ENCODE peak calls at places on chromosomes 5 and 9, in six cellular contexts. One of them, this sample, is unnamed.

GRCh38 chr9:134930404-134930803 is 12.7 kb upstream of the FCN1 start:
- DNase-seq in HTR-8/SVneo: no peak
- DNase-seq in ureter: no peak
- DNase-seq in NCI-H1417: no peak
- DNase-seq in SIG-M5: no peak
- DNase-seq in PC-3: no peak
- DNase-seq in this sample: no peak

GRCh38 chr9:35057271-35057620 is 15.2 kb downstream of the VCP start:
- DNase-seq in HTR-8/SVneo: no peak
- DNase-seq in ureter: no peak
- DNase-seq in NCI-H1417: no peak
- DNase-seq in SIG-M5: no peak
- DNase-seq in PC-3: no peak
- DNase-seq in this sample: no peak

GRCh38 chr5:60404171-60404570 is 295.8 kb downstream of the DEPDC1B start:
- DNase-seq in HTR-8/SVneo: no peak
- DNase-seq in ureter: no peak
- DNase-seq in NCI-H1417: no peak
- DNase-seq in SIG-M5: no peak
- DNase-seq in PC-3: no peak
- DNase-seq in this sample: no peak

GRCh38 chr9:86488794-86489193 is 134.6 kb upstream of the TUT7 start:
- DNase-seq in HTR-8/SVneo: no peak
- DNase-seq in ureter: no peak
- DNase-seq in NCI-H1417: no peak
- DNase-seq in SIG-M5: no peak
- DNase-seq in PC-3: no peak
- DNase-seq in this sample: no peak

GRCh38 chr9:132008871-132009812 is 70.5 kb downstream of the MED27 start:
- DNase-seq in HTR-8/SVneo: no peak
- DNase-seq in ureter: no peak
- DNase-seq in NCI-H1417: no peak
- DNase-seq in SIG-M5: no peak
- DNase-seq in PC-3: peak; percentile 78
- DNase-seq in this sample: no peak

GRCh38 chr5:172816887-172817418 is 17.1 kb upstream of the ERGIC1 start:
- DNase-seq in HTR-8/SVneo: peak; percentile 59
- DNase-seq in ureter: no peak
- DNase-seq in NCI-H1417: no peak
- DNase-seq in SIG-M5: no peak
- DNase-seq in PC-3: peak; percentile 59
- DNase-seq in this sample: no peak

GRCh38 chr5:76526950-76527349 is 96.3 kb downstream of the F2RL2 start:
- DNase-seq in HTR-8/SVneo: no peak
- DNase-seq in ureter: no peak
- DNase-seq in NCI-H1417: no peak
- DNase-seq in SIG-M5: no peak
- DNase-seq in PC-3: no peak
- DNase-seq in this sample: no peak

GRCh38 chr5:149268928-149269557 is 2.6 kb upstream of the AFAP1L1 start:
- DNase-seq in HTR-8/SVneo: peak; percentile 78
- DNase-seq in ureter: no peak
- DNase-seq in NCI-H1417: peak; percentile 72
- DNase-seq in SIG-M5: no peak
- DNase-seq in PC-3: peak; percentile 96
- DNase-seq in this sample: no peak

GRCh38 chr5:118529361-118530154 is 458.8 kb downstream of the DTWD2 start:
- DNase-seq in HTR-8/SVneo: no peak
- DNase-seq in ureter: no peak
- DNase-seq in NCI-H1417: no peak
- DNase-seq in SIG-M5: no peak
- DNase-seq in PC-3: no peak
- DNase-seq in this sample: no peak

GRCh38 chr5:100311811-100312210 is 223.4 kb upstream of the FAM174A start:
- DNase-seq in HTR-8/SVneo: no peak
- DNase-seq in ureter: no peak
- DNase-seq in NCI-H1417: no peak
- DNase-seq in SIG-M5: no peak
- DNase-seq in PC-3: peak; percentile 29
- DNase-seq in this sample: no peak

GRCh38 chr5:177354716-177355115 is 3.0 kb upstream of the RGS14 start:
- DNase-seq in HTR-8/SVneo: no peak
- DNase-seq in ureter: no peak
- DNase-seq in NCI-H1417: no peak
- DNase-seq in SIG-M5: no peak
- DNase-seq in PC-3: no peak
- DNase-seq in this sample: no peak

GRCh38 chr9:16679327-16679821 is 191.1 kb downstream of the BNC2 start:
- DNase-seq in HTR-8/SVneo: no peak
- DNase-seq in ureter: no peak
- DNase-seq in NCI-H1417: no peak
- DNase-seq in SIG-M5: no peak
- DNase-seq in PC-3: no peak
- DNase-seq in this sample: no peak

GRCh38 chr5:180630426-180630825 is 19.0 kb downstream of the FLT4 start:
- DNase-seq in HTR-8/SVneo: no peak
- DNase-seq in ureter: no peak
- DNase-seq in NCI-H1417: no peak
- DNase-seq in SIG-M5: no peak
- DNase-seq in PC-3: no peak
- DNase-seq in this sample: no peak

GRCh38 chr9:37669232-37669631 is 18.5 kb downstream of the FRMPD1 start:
- DNase-seq in HTR-8/SVneo: no peak
- DNase-seq in ureter: no peak
- DNase-seq in NCI-H1417: no peak
- DNase-seq in SIG-M5: no peak
- DNase-seq in PC-3: no peak
- DNase-seq in this sample: no peak

GRCh38 chr5:154087260-154087659 is 48.5 kb downstream of the MFAP3 start:
- DNase-seq in HTR-8/SVneo: no peak
- DNase-seq in ureter: no peak
- DNase-seq in NCI-H1417: peak; percentile 58
- DNase-seq in SIG-M5: no peak
- DNase-seq in PC-3: no peak
- DNase-seq in this sample: no peak

GRCh38 chr5:10936081-10936480 is 175.0 kb upstream of the DAP start:
- DNase-seq in HTR-8/SVneo: no peak
- DNase-seq in ureter: no peak
- DNase-seq in NCI-H1417: no peak
- DNase-seq in SIG-M5: no peak
- DNase-seq in PC-3: no peak
- DNase-seq in this sample: peak; percentile 57

GRCh38 chr5:9269024-9269423 is 276.9 kb downstream of the SEMA5A start:
- DNase-seq in HTR-8/SVneo: no peak
- DNase-seq in ureter: no peak
- DNase-seq in NCI-H1417: no peak
- DNase-seq in SIG-M5: no peak
- DNase-seq in PC-3: peak; percentile 35
- DNase-seq in this sample: no peak

GRCh38 chr9:33210006-33210715 is 29.8 kb upstream of the SPINK4 start:
- DNase-seq in HTR-8/SVneo: no peak
- DNase-seq in ureter: no peak
- DNase-seq in NCI-H1417: no peak
- DNase-seq in SIG-M5: no peak
- DNase-seq in PC-3: peak; percentile 17
- DNase-seq in this sample: no peak

GRCh38 chr9:84722388-84722989 is 53.0 kb downstream of the NTRK2 start:
- DNase-seq in HTR-8/SVneo: no peak
- DNase-seq in ureter: no peak
- DNase-seq in NCI-H1417: no peak
- DNase-seq in SIG-M5: no peak
- DNase-seq in PC-3: no peak
- DNase-seq in this sample: no peak

GRCh38 chr9:129280236-129281231 is 102.5 kb upstream of the IER5L start:
- DNase-seq in HTR-8/SVneo: no peak
- DNase-seq in ureter: peak; percentile 41
- DNase-seq in NCI-H1417: no peak
- DNase-seq in SIG-M5: no peak
- DNase-seq in PC-3: no peak
- DNase-seq in this sample: peak; percentile 89

GRCh38 chr9:121019282-121019681 is 30.8 kb downstream of the C5 start:
- DNase-seq in HTR-8/SVneo: no peak
- DNase-seq in ureter: no peak
- DNase-seq in NCI-H1417: no peak
- DNase-seq in SIG-M5: no peak
- DNase-seq in PC-3: no peak
- DNase-seq in this sample: no peak